ENCODE peak calls at places on chromosomes 7 and 10, in nine cellular contexts. One of them, this sample, is unnamed.
A peak's percentile ranks its signal among the peaks of the same experiment; 100 is the strongest.

GRCh38 chr10:36880898-36881297 is 244.5 kb upstream of the ANKRD30A start:
- DNase-seq in colonic mucosa: no peak
- DNase-seq in fibroblast of mammary gland: peak; percentile 46
- DNase-seq in effector memory CD8-positive, alpha-beta T cell: no peak
- DNase-seq in stimulated activated CD4-positive, alpha-beta T cell treated with anti-CD3 and anti-CD28 coated beads, Interleukin-2, amount 100 ng/mL, for 48 hours: no peak
- DNase-seq in naive thymus-derived CD8-positive, alpha-beta T cell: no peak
- DNase-seq in activated naive CD4-positive, alpha-beta T cell treated with anti-CD3 and anti-CD28 coated beads, Interleukin-2, amount 50 U/mL, for 16 hours: no peak
- DNase-seq in H9: no peak
- DNase-seq in mucosa of descending colon: no peak
- DNase-seq in this sample: no peak

GRCh38 chr7:106521115-106521514 is 139.8 kb downstream of the CCDC71L start:
- DNase-seq in colonic mucosa: no peak
- DNase-seq in fibroblast of mammary gland: no peak
- DNase-seq in effector memory CD8-positive, alpha-beta T cell: no peak
- DNase-seq in stimulated activated CD4-positive, alpha-beta T cell treated with anti-CD3 and anti-CD28 coated beads, Interleukin-2, amount 100 ng/mL, for 48 hours: no peak
- DNase-seq in naive thymus-derived CD8-positive, alpha-beta T cell: no peak
- DNase-seq in activated naive CD4-positive, alpha-beta T cell treated with anti-CD3 and anti-CD28 coated beads, Interleukin-2, amount 50 U/mL, for 16 hours: no peak
- DNase-seq in H9: peak; percentile 32
- DNase-seq in mucosa of descending colon: no peak
- DNase-seq in this sample: no peak

GRCh38 chr10:13949844-13950542 is 363.2 kb downstream of the PRPF18 start:
- DNase-seq in colonic mucosa: no peak
- DNase-seq in fibroblast of mammary gland: peak; percentile 92
- DNase-seq in effector memory CD8-positive, alpha-beta T cell: no peak
- DNase-seq in stimulated activated CD4-positive, alpha-beta T cell treated with anti-CD3 and anti-CD28 coated beads, Interleukin-2, amount 100 ng/mL, for 48 hours: no peak
- DNase-seq in naive thymus-derived CD8-positive, alpha-beta T cell: no peak
- DNase-seq in activated naive CD4-positive, alpha-beta T cell treated with anti-CD3 and anti-CD28 coated beads, Interleukin-2, amount 50 U/mL, for 16 hours: no peak
- DNase-seq in H9: no peak
- DNase-seq in mucosa of descending colon: no peak
- DNase-seq in this sample: no peak

GRCh38 chr7:54689394-54690058 is 69.5 kb downstream of the SEC61G start:
- DNase-seq in colonic mucosa: no peak
- DNase-seq in fibroblast of mammary gland: peak; percentile 3
- DNase-seq in effector memory CD8-positive, alpha-beta T cell: no peak
- DNase-seq in stimulated activated CD4-positive, alpha-beta T cell treated with anti-CD3 and anti-CD28 coated beads, Interleukin-2, amount 100 ng/mL, for 48 hours: no peak
- DNase-seq in naive thymus-derived CD8-positive, alpha-beta T cell: no peak
- DNase-seq in activated naive CD4-positive, alpha-beta T cell treated with anti-CD3 and anti-CD28 coated beads, Interleukin-2, amount 50 U/mL, for 16 hours: no peak
- DNase-seq in H9: no peak
- DNase-seq in mucosa of descending colon: no peak
- DNase-seq in this sample: no peak

GRCh38 chr7:73721237-73721848 is 1.9 kb upstream of the STX1A start:
- DNase-seq in colonic mucosa: no peak
- DNase-seq in fibroblast of mammary gland: no peak
- DNase-seq in effector memory CD8-positive, alpha-beta T cell: no peak
- DNase-seq in stimulated activated CD4-positive, alpha-beta T cell treated with anti-CD3 and anti-CD28 coated beads, Interleukin-2, amount 100 ng/mL, for 48 hours: no peak
- DNase-seq in naive thymus-derived CD8-positive, alpha-beta T cell: no peak
- DNase-seq in activated naive CD4-positive, alpha-beta T cell treated with anti-CD3 and anti-CD28 coated beads, Interleukin-2, amount 50 U/mL, for 16 hours: no peak
- DNase-seq in H9: no peak
- DNase-seq in mucosa of descending colon: no peak
- DNase-seq in this sample: no peak

GRCh38 chr7:24119852-24120251 is 164.1 kb upstream of the NPY start:
- DNase-seq in colonic mucosa: no peak
- DNase-seq in fibroblast of mammary gland: no peak
- DNase-seq in effector memory CD8-positive, alpha-beta T cell: no peak
- DNase-seq in stimulated activated CD4-positive, alpha-beta T cell treated with anti-CD3 and anti-CD28 coated beads, Interleukin-2, amount 100 ng/mL, for 48 hours: no peak
- DNase-seq in naive thymus-derived CD8-positive, alpha-beta T cell: no peak
- DNase-seq in activated naive CD4-positive, alpha-beta T cell treated with anti-CD3 and anti-CD28 coated beads, Interleukin-2, amount 50 U/mL, for 16 hours: no peak
- DNase-seq in H9: no peak
- DNase-seq in mucosa of descending colon: no peak
- DNase-seq in this sample: no peak

GRCh38 chr10:19947203-19947602 is 131.0 kb downstream of the PLXDC2 start:
- DNase-seq in colonic mucosa: no peak
- DNase-seq in fibroblast of mammary gland: no peak
- DNase-seq in effector memory CD8-positive, alpha-beta T cell: no peak
- DNase-seq in stimulated activated CD4-positive, alpha-beta T cell treated with anti-CD3 and anti-CD28 coated beads, Interleukin-2, amount 100 ng/mL, for 48 hours: no peak
- DNase-seq in naive thymus-derived CD8-positive, alpha-beta T cell: no peak
- DNase-seq in activated naive CD4-positive, alpha-beta T cell treated with anti-CD3 and anti-CD28 coated beads, Interleukin-2, amount 50 U/mL, for 16 hours: no peak
- DNase-seq in H9: no peak
- DNase-seq in mucosa of descending colon: no peak
- DNase-seq in this sample: no peak

GRCh38 chr10:74842301-74842700 is 15.9 kb downstream of the KAT6B start:
- DNase-seq in colonic mucosa: no peak
- DNase-seq in fibroblast of mammary gland: no peak
- DNase-seq in effector memory CD8-positive, alpha-beta T cell: no peak
- DNase-seq in stimulated activated CD4-positive, alpha-beta T cell treated with anti-CD3 and anti-CD28 coated beads, Interleukin-2, amount 100 ng/mL, for 48 hours: no peak
- DNase-seq in naive thymus-derived CD8-positive, alpha-beta T cell: no peak
- DNase-seq in activated naive CD4-positive, alpha-beta T cell treated with anti-CD3 and anti-CD28 coated beads, Interleukin-2, amount 50 U/mL, for 16 hours: no peak
- DNase-seq in H9: no peak
- DNase-seq in mucosa of descending colon: no peak
- DNase-seq in this sample: no peak

GRCh38 chr10:121284952-121285351 is 313.3 kb downstream of the FGFR2 start:
- DNase-seq in colonic mucosa: no peak
- DNase-seq in fibroblast of mammary gland: no peak
- DNase-seq in effector memory CD8-positive, alpha-beta T cell: no peak
- DNase-seq in stimulated activated CD4-positive, alpha-beta T cell treated with anti-CD3 and anti-CD28 coated beads, Interleukin-2, amount 100 ng/mL, for 48 hours: no peak
- DNase-seq in naive thymus-derived CD8-positive, alpha-beta T cell: no peak
- DNase-seq in activated naive CD4-positive, alpha-beta T cell treated with anti-CD3 and anti-CD28 coated beads, Interleukin-2, amount 50 U/mL, for 16 hours: no peak
- DNase-seq in H9: no peak
- DNase-seq in mucosa of descending colon: no peak
- DNase-seq in this sample: no peak

GRCh38 chr10:12700557-12700874 is 301.0 kb downstream of the CCDC3 start:
- DNase-seq in colonic mucosa: no peak
- DNase-seq in fibroblast of mammary gland: no peak
- DNase-seq in effector memory CD8-positive, alpha-beta T cell: no peak
- DNase-seq in stimulated activated CD4-positive, alpha-beta T cell treated with anti-CD3 and anti-CD28 coated beads, Interleukin-2, amount 100 ng/mL, for 48 hours: no peak
- DNase-seq in naive thymus-derived CD8-positive, alpha-beta T cell: no peak
- DNase-seq in activated naive CD4-positive, alpha-beta T cell treated with anti-CD3 and anti-CD28 coated beads, Interleukin-2, amount 50 U/mL, for 16 hours: no peak
- DNase-seq in H9: no peak
- DNase-seq in mucosa of descending colon: no peak
- DNase-seq in this sample: no peak

GRCh38 chr7:27185013-27185707 is at the start of gene HOXA11:
- DNase-seq in colonic mucosa: peak; percentile 91
- DNase-seq in fibroblast of mammary gland: peak; percentile 77
- DNase-seq in effector memory CD8-positive, alpha-beta T cell: no peak
- DNase-seq in stimulated activated CD4-positive, alpha-beta T cell treated with anti-CD3 and anti-CD28 coated beads, Interleukin-2, amount 100 ng/mL, for 48 hours: no peak
- DNase-seq in naive thymus-derived CD8-positive, alpha-beta T cell: no peak
- DNase-seq in activated naive CD4-positive, alpha-beta T cell treated with anti-CD3 and anti-CD28 coated beads, Interleukin-2, amount 50 U/mL, for 16 hours: peak; percentile 11
- DNase-seq in H9: peak; percentile 35
- DNase-seq in mucosa of descending colon: peak; percentile 69
- DNase-seq in this sample: no peak

GRCh38 chr10:87864497-87865059 is 1.2 kb downstream of the PTEN start:
- DNase-seq in colonic mucosa: no peak
- DNase-seq in fibroblast of mammary gland: no peak
- DNase-seq in effector memory CD8-positive, alpha-beta T cell: peak; percentile 7
- DNase-seq in stimulated activated CD4-positive, alpha-beta T cell treated with anti-CD3 and anti-CD28 coated beads, Interleukin-2, amount 100 ng/mL, for 48 hours: no peak
- DNase-seq in naive thymus-derived CD8-positive, alpha-beta T cell: no peak
- DNase-seq in activated naive CD4-positive, alpha-beta T cell treated with anti-CD3 and anti-CD28 coated beads, Interleukin-2, amount 50 U/mL, for 16 hours: no peak
- DNase-seq in H9: no peak
- DNase-seq in mucosa of descending colon: no peak
- DNase-seq in this sample: no peak

GRCh38 chr7:151784843-151785680 is 91.9 kb downstream of the PRKAG2 start:
- DNase-seq in colonic mucosa: no peak
- DNase-seq in fibroblast of mammary gland: no peak
- DNase-seq in effector memory CD8-positive, alpha-beta T cell: no peak
- DNase-seq in stimulated activated CD4-positive, alpha-beta T cell treated with anti-CD3 and anti-CD28 coated beads, Interleukin-2, amount 100 ng/mL, for 48 hours: no peak
- DNase-seq in naive thymus-derived CD8-positive, alpha-beta T cell: no peak
- DNase-seq in activated naive CD4-positive, alpha-beta T cell treated with anti-CD3 and anti-CD28 coated beads, Interleukin-2, amount 50 U/mL, for 16 hours: no peak
- DNase-seq in H9: no peak
- DNase-seq in mucosa of descending colon: no peak
- DNase-seq in this sample: no peak

GRCh38 chr10:4022473-4022872 is 237.5 kb upstream of the KLF6 start:
- DNase-seq in colonic mucosa: no peak
- DNase-seq in fibroblast of mammary gland: peak; percentile 43
- DNase-seq in effector memory CD8-positive, alpha-beta T cell: no peak
- DNase-seq in stimulated activated CD4-positive, alpha-beta T cell treated with anti-CD3 and anti-CD28 coated beads, Interleukin-2, amount 100 ng/mL, for 48 hours: no peak
- DNase-seq in naive thymus-derived CD8-positive, alpha-beta T cell: no peak
- DNase-seq in activated naive CD4-positive, alpha-beta T cell treated with anti-CD3 and anti-CD28 coated beads, Interleukin-2, amount 50 U/mL, for 16 hours: no peak
- DNase-seq in H9: no peak
- DNase-seq in mucosa of descending colon: no peak
- DNase-seq in this sample: no peak

GRCh38 chr7:30846378-30846777 is 65.3 kb upstream of the AQP1 start:
- DNase-seq in colonic mucosa: peak; percentile 87
- DNase-seq in fibroblast of mammary gland: no peak
- DNase-seq in effector memory CD8-positive, alpha-beta T cell: no peak
- DNase-seq in stimulated activated CD4-positive, alpha-beta T cell treated with anti-CD3 and anti-CD28 coated beads, Interleukin-2, amount 100 ng/mL, for 48 hours: no peak
- DNase-seq in naive thymus-derived CD8-positive, alpha-beta T cell: no peak
- DNase-seq in activated naive CD4-positive, alpha-beta T cell treated with anti-CD3 and anti-CD28 coated beads, Interleukin-2, amount 50 U/mL, for 16 hours: no peak
- DNase-seq in H9: no peak
- DNase-seq in mucosa of descending colon: peak; percentile 82
- DNase-seq in this sample: no peak

GRCh38 chr10:90447836-90448235 is 410.0 kb downstream of the HTR7 start:
- DNase-seq in colonic mucosa: no peak
- DNase-seq in fibroblast of mammary gland: peak; percentile 61
- DNase-seq in effector memory CD8-positive, alpha-beta T cell: no peak
- DNase-seq in stimulated activated CD4-positive, alpha-beta T cell treated with anti-CD3 and anti-CD28 coated beads, Interleukin-2, amount 100 ng/mL, for 48 hours: no peak
- DNase-seq in naive thymus-derived CD8-positive, alpha-beta T cell: no peak
- DNase-seq in activated naive CD4-positive, alpha-beta T cell treated with anti-CD3 and anti-CD28 coated beads, Interleukin-2, amount 50 U/mL, for 16 hours: no peak
- DNase-seq in H9: no peak
- DNase-seq in mucosa of descending colon: no peak
- DNase-seq in this sample: no peak

GRCh38 chr7:106167439-106168136 is 55.5 kb upstream of the SYPL1 start:
- DNase-seq in colonic mucosa: no peak
- DNase-seq in fibroblast of mammary gland: peak; percentile 36
- DNase-seq in effector memory CD8-positive, alpha-beta T cell: no peak
- DNase-seq in stimulated activated CD4-positive, alpha-beta T cell treated with anti-CD3 and anti-CD28 coated beads, Interleukin-2, amount 100 ng/mL, for 48 hours: no peak
- DNase-seq in naive thymus-derived CD8-positive, alpha-beta T cell: no peak
- DNase-seq in activated naive CD4-positive, alpha-beta T cell treated with anti-CD3 and anti-CD28 coated beads, Interleukin-2, amount 50 U/mL, for 16 hours: no peak
- DNase-seq in H9: no peak
- DNase-seq in mucosa of descending colon: no peak
- DNase-seq in this sample: no peak

GRCh38 chr7:88218836-88219605 is 817 bp downstream of the SRI start:
- DNase-seq in colonic mucosa: peak; percentile 81
- DNase-seq in fibroblast of mammary gland: peak; percentile 59
- DNase-seq in effector memory CD8-positive, alpha-beta T cell: peak; percentile 19
- DNase-seq in stimulated activated CD4-positive, alpha-beta T cell treated with anti-CD3 and anti-CD28 coated beads, Interleukin-2, amount 100 ng/mL, for 48 hours: no peak
- DNase-seq in naive thymus-derived CD8-positive, alpha-beta T cell: peak; percentile 7
- DNase-seq in activated naive CD4-positive, alpha-beta T cell treated with anti-CD3 and anti-CD28 coated beads, Interleukin-2, amount 50 U/mL, for 16 hours: no peak
- DNase-seq in H9: peak; percentile 32
- DNase-seq in mucosa of descending colon: peak; percentile 83
- DNase-seq in this sample: no peak

GRCh38 chr10:71262817-71263216 is 50.4 kb downstream of the UNC5B start:
- DNase-seq in colonic mucosa: no peak
- DNase-seq in fibroblast of mammary gland: no peak
- DNase-seq in effector memory CD8-positive, alpha-beta T cell: no peak
- DNase-seq in stimulated activated CD4-positive, alpha-beta T cell treated with anti-CD3 and anti-CD28 coated beads, Interleukin-2, amount 100 ng/mL, for 48 hours: no peak
- DNase-seq in naive thymus-derived CD8-positive, alpha-beta T cell: no peak
- DNase-seq in activated naive CD4-positive, alpha-beta T cell treated with anti-CD3 and anti-CD28 coated beads, Interleukin-2, amount 50 U/mL, for 16 hours: no peak
- DNase-seq in H9: no peak
- DNase-seq in mucosa of descending colon: no peak
- DNase-seq in this sample: no peak

GRCh38 chr7:114921636-114922150 is at the start of gene MDFIC:
- DNase-seq in colonic mucosa: peak; percentile 37
- DNase-seq in fibroblast of mammary gland: no peak
- DNase-seq in effector memory CD8-positive, alpha-beta T cell: peak; percentile 23
- DNase-seq in stimulated activated CD4-positive, alpha-beta T cell treated with anti-CD3 and anti-CD28 coated beads, Interleukin-2, amount 100 ng/mL, for 48 hours: no peak
- DNase-seq in naive thymus-derived CD8-positive, alpha-beta T cell: peak; percentile 4
- DNase-seq in activated naive CD4-positive, alpha-beta T cell treated with anti-CD3 and anti-CD28 coated beads, Interleukin-2, amount 50 U/mL, for 16 hours: no peak
- DNase-seq in H9: peak; percentile 59
- DNase-seq in mucosa of descending colon: peak; percentile 58
- DNase-seq in this sample: no peak

GRCh38 chr10:113854019-113854756 is at the start of the genes DCLRE1A and NHLRC2:
- DNase-seq in colonic mucosa: peak; percentile 87
- DNase-seq in fibroblast of mammary gland: peak; percentile 77
- DNase-seq in effector memory CD8-positive, alpha-beta T cell: peak; percentile 58
- DNase-seq in stimulated activated CD4-positive, alpha-beta T cell treated with anti-CD3 and anti-CD28 coated beads, Interleukin-2, amount 100 ng/mL, for 48 hours: peak; percentile 60
- DNase-seq in naive thymus-derived CD8-positive, alpha-beta T cell: peak; percentile 42
- DNase-seq in activated naive CD4-positive, alpha-beta T cell treated with anti-CD3 and anti-CD28 coated beads, Interleukin-2, amount 50 U/mL, for 16 hours: peak; percentile 66
- DNase-seq in H9: peak; percentile 74
- DNase-seq in mucosa of descending colon: peak; percentile 85
- DNase-seq in this sample: peak; percentile 56

GRCh38 chr10:125084191-125085186 is 75.9 kb downstream of the CTBP2 start:
- DNase-seq in colonic mucosa: no peak
- DNase-seq in fibroblast of mammary gland: peak; percentile 91
- DNase-seq in effector memory CD8-positive, alpha-beta T cell: no peak
- DNase-seq in stimulated activated CD4-positive, alpha-beta T cell treated with anti-CD3 and anti-CD28 coated beads, Interleukin-2, amount 100 ng/mL, for 48 hours: no peak
- DNase-seq in naive thymus-derived CD8-positive, alpha-beta T cell: no peak
- DNase-seq in activated naive CD4-positive, alpha-beta T cell treated with anti-CD3 and anti-CD28 coated beads, Interleukin-2, amount 50 U/mL, for 16 hours: no peak
- DNase-seq in H9: peak; percentile 81
- DNase-seq in mucosa of descending colon: no peak
- DNase-seq in this sample: no peak

GRCh38 chr7:101273126-101273525 is 28.2 kb upstream of the FIS1 start:
- DNase-seq in colonic mucosa: no peak
- DNase-seq in fibroblast of mammary gland: no peak
- DNase-seq in effector memory CD8-positive, alpha-beta T cell: no peak
- DNase-seq in stimulated activated CD4-positive, alpha-beta T cell treated with anti-CD3 and anti-CD28 coated beads, Interleukin-2, amount 100 ng/mL, for 48 hours: no peak
- DNase-seq in naive thymus-derived CD8-positive, alpha-beta T cell: no peak
- DNase-seq in activated naive CD4-positive, alpha-beta T cell treated with anti-CD3 and anti-CD28 coated beads, Interleukin-2, amount 50 U/mL, for 16 hours: no peak
- DNase-seq in H9: no peak
- DNase-seq in mucosa of descending colon: no peak
- DNase-seq in this sample: no peak

GRCh38 chr10:1577945-1578344 is 159.4 kb downstream of the ADARB2 start:
- DNase-seq in colonic mucosa: no peak
- DNase-seq in fibroblast of mammary gland: no peak
- DNase-seq in effector memory CD8-positive, alpha-beta T cell: no peak
- DNase-seq in stimulated activated CD4-positive, alpha-beta T cell treated with anti-CD3 and anti-CD28 coated beads, Interleukin-2, amount 100 ng/mL, for 48 hours: no peak
- DNase-seq in naive thymus-derived CD8-positive, alpha-beta T cell: no peak
- DNase-seq in activated naive CD4-positive, alpha-beta T cell treated with anti-CD3 and anti-CD28 coated beads, Interleukin-2, amount 50 U/mL, for 16 hours: no peak
- DNase-seq in H9: no peak
- DNase-seq in mucosa of descending colon: no peak
- DNase-seq in this sample: no peak

GRCh38 chr7:137934941-137935848 is 66.7 kb downstream of the CREB3L2 start:
- DNase-seq in colonic mucosa: no peak
- DNase-seq in fibroblast of mammary gland: no peak
- DNase-seq in effector memory CD8-positive, alpha-beta T cell: no peak
- DNase-seq in stimulated activated CD4-positive, alpha-beta T cell treated with anti-CD3 and anti-CD28 coated beads, Interleukin-2, amount 100 ng/mL, for 48 hours: no peak
- DNase-seq in naive thymus-derived CD8-positive, alpha-beta T cell: no peak
- DNase-seq in activated naive CD4-positive, alpha-beta T cell treated with anti-CD3 and anti-CD28 coated beads, Interleukin-2, amount 50 U/mL, for 16 hours: no peak
- DNase-seq in H9: no peak
- DNase-seq in mucosa of descending colon: no peak
- DNase-seq in this sample: no peak

GRCh38 chr7:156002362-156003001 is 190.2 kb upstream of the SHH start:
- DNase-seq in colonic mucosa: no peak
- DNase-seq in fibroblast of mammary gland: no peak
- DNase-seq in effector memory CD8-positive, alpha-beta T cell: no peak
- DNase-seq in stimulated activated CD4-positive, alpha-beta T cell treated with anti-CD3 and anti-CD28 coated beads, Interleukin-2, amount 100 ng/mL, for 48 hours: no peak
- DNase-seq in naive thymus-derived CD8-positive, alpha-beta T cell: no peak
- DNase-seq in activated naive CD4-positive, alpha-beta T cell treated with anti-CD3 and anti-CD28 coated beads, Interleukin-2, amount 50 U/mL, for 16 hours: no peak
- DNase-seq in H9: peak; percentile 11
- DNase-seq in mucosa of descending colon: no peak
- DNase-seq in this sample: no peak

GRCh38 chr7:155213385-155213784 is 84.3 kb upstream of the INSIG1 start:
- DNase-seq in colonic mucosa: no peak
- DNase-seq in fibroblast of mammary gland: peak; percentile 79
- DNase-seq in effector memory CD8-positive, alpha-beta T cell: no peak
- DNase-seq in stimulated activated CD4-positive, alpha-beta T cell treated with anti-CD3 and anti-CD28 coated beads, Interleukin-2, amount 100 ng/mL, for 48 hours: no peak
- DNase-seq in naive thymus-derived CD8-positive, alpha-beta T cell: no peak
- DNase-seq in activated naive CD4-positive, alpha-beta T cell treated with anti-CD3 and anti-CD28 coated beads, Interleukin-2, amount 50 U/mL, for 16 hours: no peak
- DNase-seq in H9: no peak
- DNase-seq in mucosa of descending colon: no peak
- DNase-seq in this sample: no peak

GRCh38 chr7:135342887-135343286 is 109.2 kb downstream of the STRA8 start:
- DNase-seq in colonic mucosa: no peak
- DNase-seq in fibroblast of mammary gland: no peak
- DNase-seq in effector memory CD8-positive, alpha-beta T cell: no peak
- DNase-seq in stimulated activated CD4-positive, alpha-beta T cell treated with anti-CD3 and anti-CD28 coated beads, Interleukin-2, amount 100 ng/mL, for 48 hours: no peak
- DNase-seq in naive thymus-derived CD8-positive, alpha-beta T cell: no peak
- DNase-seq in activated naive CD4-positive, alpha-beta T cell treated with anti-CD3 and anti-CD28 coated beads, Interleukin-2, amount 50 U/mL, for 16 hours: no peak
- DNase-seq in H9: no peak
- DNase-seq in mucosa of descending colon: no peak
- DNase-seq in this sample: no peak

GRCh38 chr7:86925221-86925620 is 134.2 kb downstream of the ELAPOR2 start:
- DNase-seq in colonic mucosa: peak; percentile 28
- DNase-seq in fibroblast of mammary gland: no peak
- DNase-seq in effector memory CD8-positive, alpha-beta T cell: no peak
- DNase-seq in stimulated activated CD4-positive, alpha-beta T cell treated with anti-CD3 and anti-CD28 coated beads, Interleukin-2, amount 100 ng/mL, for 48 hours: no peak
- DNase-seq in naive thymus-derived CD8-positive, alpha-beta T cell: no peak
- DNase-seq in activated naive CD4-positive, alpha-beta T cell treated with anti-CD3 and anti-CD28 coated beads, Interleukin-2, amount 50 U/mL, for 16 hours: no peak
- DNase-seq in H9: no peak
- DNase-seq in mucosa of descending colon: no peak
- DNase-seq in this sample: no peak

GRCh38 chr10:109922976-109923921 is at the start of gene XPNPEP1:
- DNase-seq in colonic mucosa: peak; percentile 90
- DNase-seq in fibroblast of mammary gland: peak; percentile 76
- DNase-seq in effector memory CD8-positive, alpha-beta T cell: peak; percentile 71
- DNase-seq in stimulated activated CD4-positive, alpha-beta T cell treated with anti-CD3 and anti-CD28 coated beads, Interleukin-2, amount 100 ng/mL, for 48 hours: peak; percentile 74
- DNase-seq in naive thymus-derived CD8-positive, alpha-beta T cell: peak; percentile 78
- DNase-seq in activated naive CD4-positive, alpha-beta T cell treated with anti-CD3 and anti-CD28 coated beads, Interleukin-2, amount 50 U/mL, for 16 hours: peak; percentile 76
- DNase-seq in H9: peak; percentile 81
- DNase-seq in mucosa of descending colon: peak; percentile 94
- DNase-seq in this sample: peak; percentile 35

GRCh38 chr7:132518102-132518838 is 58.0 kb downstream of the PLXNA4 start:
- DNase-seq in colonic mucosa: no peak
- DNase-seq in fibroblast of mammary gland: peak; percentile 25
- DNase-seq in effector memory CD8-positive, alpha-beta T cell: peak; percentile 14
- DNase-seq in stimulated activated CD4-positive, alpha-beta T cell treated with anti-CD3 and anti-CD28 coated beads, Interleukin-2, amount 100 ng/mL, for 48 hours: no peak
- DNase-seq in naive thymus-derived CD8-positive, alpha-beta T cell: no peak
- DNase-seq in activated naive CD4-positive, alpha-beta T cell treated with anti-CD3 and anti-CD28 coated beads, Interleukin-2, amount 50 U/mL, for 16 hours: no peak
- DNase-seq in H9: peak; percentile 72
- DNase-seq in mucosa of descending colon: no peak
- DNase-seq in this sample: peak; percentile 32

This sample was measured in CMK.